ENCODE peak calls at places on chromosomes 7 and 10, in nine cellular contexts. K, I, G, W, X, Q, R, U and M are unnamed samples.

GRCh38 chr10:62394556-62395018 is 20.4 kb downstream of the ZNF365 start:
- DNase-seq in K (no peak), I (no peak), G (no peak), W (no peak), X (no peak), Q (no peak), R (no peak), U (no peak), M (no peak)

GRCh38 chr7:121305109-121305508 is 23.7 kb upstream of the WNT16 start:
- DNase-seq in K (no peak), I (no peak), G (no peak), W (no peak), X (no peak), Q (no peak), R (no peak), U (no peak), M (no peak)

GRCh38 chr7:132499065-132499464 is 77.2 kb downstream of the PLXNA4 start:
- DNase-seq in K (no peak), I (no peak), G (no peak), W (no peak), X (no peak), Q (no peak), R (no peak), U (no peak), M (no peak)

GRCh38 chr7:90816511-90817142 is 220.5 kb downstream of the CDK14 start:
- DNase-seq in K (no peak), I (no peak), G (peak; percentile 95), W (no peak), X (no peak), Q (no peak), R (no peak), U (no peak), M (peak; percentile 92)

GRCh38 chr10:11302181-11302580 is 284.5 kb downstream of the CELF2 start:
- DNase-seq in K (no peak), I (no peak), G (no peak), W (no peak), X (no peak), Q (no peak), R (no peak), U (no peak), M (no peak)

GRCh38 chr7:121383235-121383634 is 12.9 kb downstream of the FAM3C start:
- DNase-seq in K (no peak), I (no peak), G (no peak), W (no peak), X (no peak), Q (no peak), R (no peak), U (no peak), M (no peak)

GRCh38 chr10:123270806-123271205 is 116.6 kb downstream of the BUB3 start:
- DNase-seq in K (no peak), I (no peak), G (no peak), W (no peak), X (no peak), Q (no peak), R (no peak), U (no peak), M (no peak)

GRCh38 chr7:101108330-101108857 is 18.5 kb upstream of the SERPINE1 start:
- DNase-seq in K (no peak), I (no peak), G (no peak), W (no peak), X (peak; percentile 24), Q (no peak), R (no peak), U (no peak), M (no peak)

GRCh38 chr7:127347567-127348246 is 44.8 kb downstream of the ZNF800 start:
- DNase-seq in K (peak; percentile 87), I (peak; percentile 69), G (no peak), W (peak; percentile 63), X (peak; percentile 85), Q (peak; percentile 51), R (peak; percentile 64), U (peak; percentile 10), M (peak; percentile 21)

GRCh38 chr7:2720024-2720423 is 32.0 kb downstream of the AMZ1 start:
- DNase-seq in K (no peak), I (no peak), G (no peak), W (no peak), X (no peak), Q (no peak), R (no peak), U (no peak), M (no peak)

GRCh38 chr10:101896466-101896865 is 52.9 kb upstream of the KCNIP2 start:
- DNase-seq in K (no peak), I (no peak), G (no peak), W (no peak), X (no peak), Q (no peak), R (no peak), U (no peak), M (no peak)

GRCh38 chr7:92576296-92576695 is 13.9 kb downstream of the FAM133B start:
- DNase-seq in K (no peak), I (no peak), G (no peak), W (no peak), X (no peak), Q (no peak), R (no peak), U (no peak), M (no peak)

GRCh38 chr10:86945361-86946214 is 11.8 kb downstream of the MMRN2 start:
- DNase-seq in K (peak; percentile 65), I (no peak), G (no peak), W (no peak), X (peak; percentile 62), Q (no peak), R (no peak), U (no peak), M (no peak)

GRCh38 chr7:15685358-15686181 is 913 bp downstream of the MEOX2 start:
- DNase-seq in K (peak; percentile 14), I (no peak), G (no peak), W (no peak), X (no peak), Q (peak; percentile 40), R (no peak), U (no peak), M (no peak)

GRCh38 chr7:35905555-35905954 is 104.7 kb downstream of the SEPTIN7 start:
- DNase-seq in K (no peak), I (no peak), G (peak; percentile 24), W (no peak), X (no peak), Q (no peak), R (no peak), U (no peak), M (peak; percentile 10)

GRCh38 chr10:132526676-132527075 is 10.9 kb upstream of the INPP5A start:
- DNase-seq in K (no peak), I (no peak), G (peak; percentile 56), W (no peak), X (peak; percentile 1), Q (peak; percentile 40), R (no peak), U (no peak), M (no peak)

GRCh38 chr10:16381083-16381482 is 55.7 kb upstream of the PTER start:
- DNase-seq in K (no peak), I (no peak), G (peak; percentile 3), W (no peak), X (no peak), Q (no peak), R (no peak), U (no peak), M (peak; percentile 94)

GRCh38 chr10:13909911-13910617 is 323.3 kb downstream of the PRPF18 start:
- DNase-seq in K (no peak), I (no peak), G (no peak), W (no peak), X (no peak), Q (no peak), R (no peak), U (no peak), M (no peak)

GRCh38 chr10:44934416-44935200 is 23.5 kb downstream of the TMEM72 start:
- DNase-seq in K (no peak), I (no peak), G (no peak), W (no peak), X (no peak), Q (no peak), R (no peak), U (no peak), M (no peak)

GRCh38 chr7:131527462-131527861 is 29.0 kb downstream of the PODXL start:
- DNase-seq in K (no peak), I (no peak), G (no peak), W (no peak), X (no peak), Q (no peak), R (no peak), U (no peak), M (no peak)

GRCh38 chr10:22346087-22346661 is 878 bp downstream of the SPAG6 start:
- DNase-seq in K (no peak), I (no peak), G (no peak), W (no peak), X (no peak), Q (no peak), R (no peak), U (no peak), M (no peak)

GRCh38 chr10:78602201-78602917 is 466.4 kb upstream of the ZMIZ1 start:
- DNase-seq in K (no peak), I (no peak), G (no peak), W (no peak), X (no peak), Q (no peak), R (peak; percentile 11), U (no peak), M (no peak)

GRCh38 chr7:105639677-105640493 is 58.6 kb upstream of the EFCAB10 start:
- DNase-seq in K (peak; percentile 71), I (no peak), G (no peak), W (no peak), X (no peak), Q (no peak), R (no peak), U (no peak), M (no peak)

GRCh38 chr10:13001041-13001886 is at the start of gene CCDC3:
- DNase-seq in K (peak; percentile 70), I (no peak), G (no peak), W (no peak), X (peak; percentile 37), Q (no peak), R (peak; percentile 15), U (no peak), M (no peak)

GRCh38 chr7:46812047-46812672 is 769.8 kb downstream of the TNS3 start:
- DNase-seq in K (no peak), I (no peak), G (no peak), W (no peak), X (no peak), Q (no peak), R (no peak), U (no peak), M (no peak)

GRCh38 chr7:147981072-147981813 is 609.3 kb upstream of the C7orf33 start:
- DNase-seq in K (peak; percentile 4), I (no peak), G (no peak), W (no peak), X (no peak), Q (no peak), R (no peak), U (no peak), M (no peak)